ENCODE peak calls at places on chromosome 13, in eight cellular contexts. R is PC-9, W is pancreas, V is uterus, T is stomach, G is psoas muscle, U is transverse colon, S is fibroblast of lung. J is an unnamed sample.
A peak's percentile ranks its signal among the peaks of the same experiment; 100 is the strongest.

GRCh38 chr13:92355213-92355612 is 871.4 kb upstream of the GPC6 start:
- DNase-seq in R (no peak), W (no peak), V (no peak), T (no peak), G (no peak), U (peak; percentile 25), S (peak; percentile 46), J (peak; percentile 76)

GRCh38 chr13:101875091-101875490 is 422.6 kb downstream of the ITGBL1 start:
- DNase-seq in R (no peak), W (no peak), V (no peak), T (no peak), G (no peak), U (no peak), S (no peak), J (no peak)

GRCh38 chr13:34654682-34655081 is 287.4 kb upstream of the NBEA start:
- DNase-seq in R (no peak), W (no peak), V (no peak), T (no peak), G (no peak), U (no peak), S (peak; percentile 77), J (no peak)

GRCh38 chr13:48635478-48635877 is 18.3 kb upstream of the CYSLTR2 start:
- DNase-seq in R (no peak), W (no peak), V (no peak), T (no peak), G (no peak), U (no peak), S (no peak), J (no peak)

GRCh38 chr13:107867701-107868661 is 347.4 kb downstream of the LIG4 start:
- DNase-seq in R (peak; percentile 29), W (peak; percentile 27), V (no peak), T (peak; percentile 35), G (no peak), U (no peak), S (peak; percentile 52), J (peak; percentile 89)

GRCh38 chr13:86581711-86582110 is 782.5 kb upstream of the SLITRK6 start:
- DNase-seq in R (no peak), W (no peak), V (no peak), T (no peak), G (no peak), U (no peak), S (peak; percentile 70), J (no peak)

GRCh38 chr13:98972627-98973026 is 5.2 kb downstream of the DOCK9 start:
- DNase-seq in R (peak; percentile 72), W (no peak), V (no peak), T (no peak), G (no peak), U (no peak), S (peak; percentile 90), J (no peak)

GRCh38 chr13:25679936-25680335 is 308.2 kb downstream of the ATP8A2 start:
- DNase-seq in R (no peak), W (no peak), V (no peak), T (no peak), G (no peak), U (no peak), S (peak; percentile 1), J (no peak)

GRCh38 chr13:76884167-76884566 is 2.0 kb downstream of the KCTD12 start:
- DNase-seq in R (no peak), W (no peak), V (peak; percentile 50), T (peak; percentile 30), G (peak; percentile 54), U (peak; percentile 17), S (peak; percentile 5), J (peak; percentile 87)

GRCh38 chr13:72149701-72150100 is 282.7 kb upstream of the DACH1 start:
- DNase-seq in R (no peak), W (no peak), V (no peak), T (no peak), G (no peak), U (no peak), S (peak; percentile 19), J (no peak)

GRCh38 chr13:106350208-106350607 is 185.3 kb downstream of the EFNB2 start:
- DNase-seq in R (no peak), W (no peak), V (no peak), T (peak; percentile 72), G (no peak), U (peak; percentile 79), S (no peak), J (peak; percentile 79)

DNA sequence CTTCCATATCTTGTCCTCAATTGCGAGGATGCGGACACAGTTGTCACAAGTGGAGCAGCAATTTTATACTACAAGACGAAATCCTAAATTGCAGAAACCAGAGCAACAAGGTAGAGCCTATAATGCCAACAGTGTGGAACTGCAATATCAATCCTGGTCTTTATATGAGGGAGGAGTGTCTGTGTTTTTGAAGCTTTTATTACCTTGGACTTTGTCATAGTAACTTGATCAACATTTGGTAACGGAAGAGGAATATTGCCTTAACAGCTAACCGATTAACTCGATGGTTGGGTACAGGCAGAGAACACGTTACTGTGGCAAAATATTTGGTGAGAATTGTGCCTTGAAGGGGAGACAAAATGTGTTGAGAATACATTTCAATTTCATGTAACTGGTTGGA is 661.5 kb downstream of the FGF9 start:
- DNase-seq in R (no peak), W (no peak), V (no peak), T (no peak), G (no peak), U (no peak), S (no peak), J (no peak)
- H3K27ac ChIP-seq in R (no peak overlapping the region), W (no peak overlapping the region), V (no peak overlapping the region), T (no peak overlapping the region), G (no peak overlapping the region), U (peak overlapping the region; percentile 69), S (no peak overlapping the region), J (no peak overlapping the region)

GRCh38 chr13:50225188-50226155 is 210.2 kb downstream of the KCNRG start:
- DNase-seq in R (no peak), W (no peak), V (no peak), T (no peak), G (no peak), U (no peak), S (no peak), J (no peak)
- H3K4me3 ChIP-seq in R (no peak overlapping the region), W (no peak overlapping the region), V (no peak overlapping the region), T (no peak overlapping the region), G (no peak overlapping the region), U (no peak overlapping the region), S (no peak overlapping the region), J (no peak overlapping the region)

DNA sequence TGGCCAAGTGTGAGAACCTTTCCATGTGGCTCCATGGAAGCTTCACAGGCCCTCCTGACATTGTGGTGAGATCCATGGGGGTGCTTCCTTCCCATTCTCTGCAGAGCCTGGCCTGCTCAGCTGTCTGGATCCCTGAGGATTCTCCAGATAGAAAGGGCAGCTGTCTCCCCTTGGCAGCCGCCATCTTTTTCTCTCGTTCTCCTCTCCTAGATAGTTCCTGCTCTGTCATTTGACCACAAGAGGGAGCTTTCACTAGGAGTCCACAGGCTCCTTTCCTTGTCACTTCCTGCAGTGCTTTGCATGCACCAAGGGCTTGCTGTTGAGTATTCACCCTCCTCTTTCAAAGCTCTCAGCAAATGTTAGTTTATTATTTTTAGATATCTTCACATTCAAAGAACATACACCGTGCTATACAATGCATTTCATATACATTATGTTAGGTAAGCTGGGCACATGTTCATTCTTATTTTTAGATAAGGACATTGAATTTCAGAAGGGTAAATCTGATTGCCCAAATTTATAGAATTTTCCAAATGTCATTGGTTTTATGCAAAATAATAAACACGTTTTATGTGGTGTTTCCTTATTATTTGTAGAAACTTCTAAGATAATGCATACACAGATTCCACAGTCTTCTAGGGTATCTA is 133.2 kb downstream of the FRY start:
- DNase-seq in R (peak; percentile 10), W (no peak), V (no peak), T (no peak), G (no peak), U (no peak), S (peak; percentile 68), J (peak; percentile 81)
- H3K4me1 ChIP-seq in R (no peaks in the 10 kb centered on the region), W (no peaks in the 10 kb centered on the region), V (no peaks in the 10 kb centered on the region), T (no peaks in the 10 kb centered on the region), G (peaks cover 8% of the 10 kb centered on the region), U (no peaks in the 10 kb centered on the region), S (peaks cover 7% of the 10 kb centered on the region), J (peaks cover 18% of the 10 kb centered on the region)

DNA sequence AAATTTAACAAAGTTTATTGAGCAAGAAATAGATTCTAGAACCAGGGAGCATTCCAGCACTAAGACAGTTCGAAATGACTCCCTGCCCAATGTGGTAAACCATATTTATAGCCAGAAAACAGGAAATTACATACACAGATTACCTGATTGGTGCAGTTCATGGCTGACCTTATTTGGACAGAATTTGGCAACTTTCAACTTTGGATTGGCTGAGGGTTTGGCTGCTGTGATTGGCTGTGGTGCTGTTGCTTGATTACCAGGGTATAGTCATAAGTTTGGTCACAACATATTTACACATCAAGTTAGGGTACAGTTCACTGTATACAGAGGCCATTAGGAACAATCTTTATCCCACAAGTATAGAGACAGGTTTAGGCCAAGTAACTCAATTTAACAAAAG is 984.8 kb upstream of the MIR17HG start:
- DNase-seq in R (no peak), W (no peak), V (no peak), T (no peak), G (no peak), U (no peak), S (peak; percentile 1), J (no peak)
- H3K27ac ChIP-seq in R (no peak overlapping the region), W (no peak overlapping the region), V (no peak overlapping the region), T (no peak overlapping the region), G (no peak overlapping the region), U (no peak overlapping the region), S (no peak overlapping the region), J (no peak overlapping the region)

DNA sequence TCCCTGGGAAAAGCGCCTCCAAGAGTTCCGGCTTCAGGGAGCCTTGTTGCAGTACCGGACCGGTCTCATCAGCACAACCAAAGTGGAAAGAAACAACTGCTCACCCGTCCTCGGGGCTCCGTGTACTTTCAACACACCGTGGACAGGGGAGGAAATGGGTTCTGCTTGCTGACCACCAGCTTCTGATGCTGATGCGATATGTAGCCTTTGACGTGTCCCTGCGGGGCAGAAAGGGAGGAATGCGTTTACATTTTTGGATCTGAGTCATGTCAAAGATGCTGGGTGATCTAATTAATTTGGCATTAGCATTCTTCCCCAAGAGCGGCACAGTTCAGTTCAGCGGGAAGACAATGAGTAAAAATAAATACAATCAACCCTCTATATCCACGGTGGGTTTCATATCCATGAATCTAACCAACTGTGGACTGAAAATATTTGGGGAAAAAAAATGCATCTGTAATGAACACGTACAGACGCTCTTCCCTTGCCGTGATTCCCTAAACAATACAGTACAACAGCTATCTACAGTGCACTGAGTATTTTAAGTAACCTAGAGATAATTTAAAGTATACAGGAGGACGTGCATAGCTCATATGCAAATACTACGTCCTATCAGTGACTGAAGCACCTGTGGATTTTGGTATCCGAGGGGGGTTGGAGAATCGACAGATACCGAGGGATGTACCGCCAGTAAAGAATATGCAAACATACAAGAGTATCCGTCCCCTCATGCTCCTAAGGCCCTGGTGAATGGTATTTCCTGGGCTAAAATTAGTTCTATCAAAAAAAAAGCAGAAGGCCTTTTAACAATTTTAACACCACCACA is 19.8 kb downstream of the PROZ start:
- DNase-seq in R (peak; percentile 39), W (no peak), V (no peak), T (no peak), G (no peak), U (no peak), S (peak; percentile 98), J (no peak)
- H3K4me3 ChIP-seq in R (no peak overlapping the region), W (no peak overlapping the region), V (no peak overlapping the region), T (no peak overlapping the region), G (no peak overlapping the region), U (no peak overlapping the region), S (no peak overlapping the region), J (peak overlapping the region; percentile 31)